ENCODE peak calls at places on chromosome 7, in four cellular contexts. H is fibroblast of pulmonary artery, M is esophagus squamous epithelium, Q is stromal cell of bone marrow. E is an unnamed sample.

GRCh38 chr7:1288390-1288995 is 55.8 kb downstream of the UNCX start:
- DNase-seq in Q (no peak), M (no peak), H (no peak), E (no peak)

GRCh38 chr7:104971290-104972071 is 42.5 kb upstream of the KMT2E start:
- DNase-seq in Q (no peak), H (peak; percentile 73), M (no peak), E (no peak)

GRCh38 chr7:75776295-75776971 is 4.4 kb upstream of the CCL26 start:
- DNase-seq in M (no peak), Q (peak; percentile 87), H (peak; percentile 65), E (peak; percentile 79)

GRCh38 chr7:50475340-50475739 is 25.2 kb upstream of the FIGNL1 start:
- DNase-seq in Q (no peak), M (no peak), H (no peak), E (no peak)

GRCh38 chr7:96090756-96091155 is 231.1 kb downstream of the SLC25A13 start:
- DNase-seq in Q (no peak), H (no peak), M (no peak), E (no peak)

GRCh38 chr7:114392686-114393085 is 21.9 kb upstream of the FOXP2 start:
- DNase-seq in M (no peak), H (no peak), Q (peak; percentile 21), E (peak; percentile 37)

GRCh38 chr7:29917583-29917982 is 72.0 kb downstream of the SCRN1 start:
- DNase-seq in M (no peak), Q (no peak), H (no peak), E (no peak)

GRCh38 chr7:157818701-157819516 is 482.1 kb downstream of the DNAJB6 start:
- DNase-seq in Q (no peak), H (no peak), M (no peak), E (no peak)

GRCh38 chr7:73451780-73452398 is 18.3 kb downstream of the FZD9 start:
- DNase-seq in H (peak; percentile 82), M (no peak), Q (peak; percentile 47), E (peak; percentile 62)

GRCh38 chr7:39413866-39414668 is 152.1 kb upstream of the YAE1 start:
- DNase-seq in M (no peak), H (peak; percentile 24), Q (no peak), E (peak; percentile 52)

GRCh38 chr7:144500225-144500624 is 96.7 kb upstream of the NOBOX start:
- DNase-seq in Q (no peak), H (no peak), M (no peak), E (no peak)

GRCh38 chr7:130131191-130131834 is 61.0 kb downstream of the KLHDC10 start:
- DNase-seq in H (no peak), Q (no peak), M (no peak), E (no peak)

GRCh38 chr7:4070214-4070613 is 611.9 kb upstream of the FOXK1 start:
- DNase-seq in H (no peak), M (no peak), Q (no peak), E (no peak)

GRCh38 chr7:74474271-74474865 is 20.7 kb downstream of the GTF2IRD1 start:
- DNase-seq in H (no peak), Q (no peak), M (no peak), E (no peak)

GRCh38 chr7:133545613-133546012 is 292.7 kb downstream of the EXOC4 start:
- DNase-seq in M (no peak), H (peak; percentile 63), Q (no peak), E (peak; percentile 75)

GRCh38 chr7:43784030-43785001 is 25.8 kb downstream of the BLVRA start:
- DNase-seq in M (no peak), H (peak; percentile 4), Q (no peak), E (peak; percentile 59)

GRCh38 chr7:139737221-139738100 is 40.3 kb downstream of the HIPK2 start:
- DNase-seq in H (no peak), M (no peak), Q (no peak), E (no peak)

GRCh38 chr7:27046854-27047549 is 48.8 kb downstream of the HOXA1 start:
- DNase-seq in Q (peak; percentile 32), M (no peak), H (peak; percentile 46), E (peak; percentile 50)

E was measured in iris pigment epithelial cell.